ENCODE peak calls at places on chromosomes 5 and 9, in eight cellular contexts. T is hypothalamus; L is psoas muscle; M is SJCRH30; F is stromal cell of bone marrow; A is nephron progenitor cell; P is activated naive CD4-positive, alpha-beta T cell; G is memory B cell. X is an unnamed sample.

GRCh38 chr9:93697352-93698139 is 121.2 kb downstream of the PHF2 start:
- DNase-seq in T (no peak), L (no peak), M (no peak), F (no peak), A (no peak), P (no peak), G (no peak), X (no peak)

GRCh38 chr5:54040773-54041172 is 269.6 kb downstream of the ARL15 start:
- DNase-seq in T (no peak), L (no peak), M (no peak), F (no peak), A (no peak), P (no peak), G (no peak), X (no peak)

GRCh38 chr9:129595323-129595741 is 25.6 kb downstream of the C9orf50 start:
- DNase-seq in T (no peak), L (no peak), M (no peak), F (no peak), A (no peak), P (no peak), G (no peak), X (no peak)

GRCh38 chr5:162801235-162801634 is 636.2 kb upstream of the CCNG1 start:
- DNase-seq in T (no peak), L (no peak), M (no peak), F (no peak), A (no peak), P (no peak), G (no peak), X (no peak)

GRCh38 chr9:135887021-135887507 is 20.3 kb downstream of the CAMSAP1 start:
- DNase-seq in T (peak), L (peak), M (peak), F (no peak), A (no peak), P (no peak), G (no peak), X (peak)

GRCh38 chr9:77563205-77563604 is 84.9 kb downstream of the GNA14 start:
- DNase-seq in T (no peak), L (no peak), M (no peak), F (peak), A (no peak), P (no peak), G (no peak), X (no peak)

GRCh38 chr5:2640717-2641116 is 110.8 kb downstream of the IRX2 start:
- DNase-seq in T (no peak), L (no peak), M (no peak), F (no peak), A (no peak), P (no peak), G (no peak), X (no peak)

GRCh38 chr5:153959134-153959957 is 79.4 kb downstream of the FAM114A2 start:
- DNase-seq in T (no peak), L (peak), M (no peak), F (no peak), A (no peak), P (no peak), G (no peak), X (no peak)

GRCh38 chr9:135051316-135052038 is 36.0 kb upstream of the OLFM1 start:
- DNase-seq in T (no peak), L (no peak), M (no peak), F (no peak), A (no peak), P (no peak), G (no peak), X (peak)

GRCh38 chr5:98774192-98775046 is 956 bp downstream of the RGMB start:
- DNase-seq in T (peak), L (peak), M (peak), F (no peak), A (peak), P (peak), G (peak), X (peak)

GRCh38 chr9:5455181-5455580 is 4.8 kb downstream of the CD274 start:
- DNase-seq in T (no peak), L (no peak), M (no peak), F (peak), A (no peak), P (no peak), G (no peak), X (no peak)

GRCh38 chr5:109805882-109806281 is 116.2 kb downstream of the MAN2A1 start:
- DNase-seq in T (no peak), L (no peak), M (no peak), F (no peak), A (peak), P (no peak), G (no peak), X (no peak)

GRCh38 chr5:115394531-115394930 is 98.1 kb upstream of the CCDC112 start:
- DNase-seq in T (no peak), L (no peak), M (no peak), F (no peak), A (no peak), P (no peak), G (no peak), X (no peak)

GRCh38 chr5:150322202-150322601 is 19.5 kb upstream of the ARSI start:
- DNase-seq in T (no peak), L (no peak), M (no peak), F (no peak), A (no peak), P (no peak), G (no peak), X (no peak)

GRCh38 chr5:172170251-172170701 is 17.7 kb downstream of the STK10 start:
- DNase-seq in T (no peak), L (no peak), M (no peak), F (no peak), A (no peak), P (no peak), G (no peak), X (no peak)

GRCh38 chr9:3863114-3863528 is 337.3 kb upstream of the RFX3 start:
- DNase-seq in T (no peak), L (no peak), M (no peak), F (peak), A (no peak), P (no peak), G (no peak), X (no peak)

GRCh38 chr9:97548819-97549540 is 47.5 kb downstream of the TMOD1 start:
- DNase-seq in T (no peak), L (no peak), M (no peak), F (no peak), A (no peak), P (no peak), G (no peak), X (no peak)

GRCh38 chr9:105290401-105290800 is 46.0 kb downstream of the SLC44A1 start:
- DNase-seq in T (no peak), L (no peak), M (no peak), F (peak), A (no peak), P (no peak), G (no peak), X (no peak)

GRCh38 chr9:89664010-89664409 is 59.2 kb downstream of the GADD45G start:
- DNase-seq in T (no peak), L (no peak), M (no peak), F (no peak), A (no peak), P (no peak), G (no peak), X (no peak)

GRCh38 chr5:173762045-173762444 is 126.1 kb upstream of the CPEB4 start:
- DNase-seq in T (no peak), L (no peak), M (no peak), F (no peak), A (no peak), P (no peak), G (no peak), X (no peak)

GRCh38 chr9:89622933-89623861 is 18.4 kb downstream of the GADD45G start:
- DNase-seq in T (no peak), L (no peak), M (peak), F (no peak), A (no peak), P (no peak), G (no peak), X (no peak)

GRCh38 chr9:110745656-110746055 is 77.1 kb downstream of the MUSK start:
- DNase-seq in T (no peak), L (peak), M (no peak), F (no peak), A (no peak), P (no peak), G (no peak), X (no peak)

GRCh38 chr5:132500931-132501628 is 10.5 kb upstream of the IRF1 start:
- DNase-seq in T (peak), L (peak), M (peak), F (no peak), A (peak), P (no peak), G (peak), X (peak)

GRCh38 chr5:14720236-14720923 is 55.9 kb downstream of the OTULIN start:
- DNase-seq in T (no peak), L (no peak), M (no peak), F (peak), A (no peak), P (no peak), G (no peak), X (no peak)

GRCh38 chr5:167305591-167306213 is 985.7 kb upstream of the WWC1 start:
- DNase-seq in T (no peak), L (no peak), M (no peak), F (no peak), A (no peak), P (no peak), G (no peak), X (no peak)

GRCh38 chr5:147743686-147744332 is 38.7 kb downstream of the JAKMIP2 start:
- DNase-seq in T (no peak), L (no peak), M (peak), F (no peak), A (no peak), P (no peak), G (no peak), X (no peak)

GRCh38 chr5:150181035-150181434 is 8.8 kb upstream of the SLC6A7 start:
- DNase-seq in T (no peak), L (no peak), M (no peak), F (no peak), A (no peak), P (no peak), G (no peak), X (no peak)

GRCh38 chr5:168114444-168115017 is 176.9 kb upstream of the WWC1 start:
- DNase-seq in T (no peak), L (no peak), M (peak), F (no peak), A (peak), P (peak), G (no peak), X (peak)

GRCh38 chr9:129505270-129505881 is 115.5 kb downstream of the C9orf50 start:
- DNase-seq in T (no peak), L (no peak), M (no peak), F (no peak), A (no peak), P (no peak), G (no peak), X (peak)

GRCh38 chr5:174607205-174607604 is 117.2 kb upstream of the MSX2 start:
- DNase-seq in T (no peak), L (no peak), M (no peak), F (no peak), A (no peak), P (no peak), G (no peak), X (no peak)

GRCh38 chr5:107012371-107012770 is 658.4 kb downstream of the EFNA5 start:
- DNase-seq in T (no peak), L (no peak), M (no peak), F (no peak), A (no peak), P (no peak), G (no peak), X (no peak)

GRCh38 chr9:96616817-96617438 is 2.7 kb downstream of the CDC14B start:
- DNase-seq in T (no peak), L (no peak), M (no peak), F (no peak), A (no peak), P (no peak), G (no peak), X (no peak)

GRCh38 chr9:105835721-105836120 is 141.4 kb downstream of the TMEM38B start:
- DNase-seq in T (no peak), L (no peak), M (no peak), F (no peak), A (no peak), P (no peak), G (no peak), X (no peak)

GRCh38 chr9:37836386-37836785 is 35.8 kb downstream of the DCAF10 start:
- DNase-seq in T (no peak), L (no peak), M (no peak), F (no peak), A (no peak), P (no peak), G (no peak), X (no peak)

GRCh38 chr5:10599113-10599512 is 35.2 kb downstream of the ANKRD33B start:
- DNase-seq in T (no peak), L (no peak), M (no peak), F (no peak), A (no peak), P (no peak), G (no peak), X (no peak)

GRCh38 chr5:167582263-167582662 is 709.2 kb upstream of the WWC1 start:
- DNase-seq in T (no peak), L (no peak), M (no peak), F (no peak), A (no peak), P (no peak), G (no peak), X (no peak)

GRCh38 chr5:1719860-1720259 is 79.8 kb downstream of the MRPL36 start:
- DNase-seq in T (no peak), L (no peak), M (no peak), F (no peak), A (no peak), P (no peak), G (no peak), X (no peak)

GRCh38 chr5:103013933-103014552 is 105.9 kb downstream of the GIN1 start:
- DNase-seq in T (no peak), L (no peak), M (no peak), F (no peak), A (no peak), P (no peak), G (no peak), X (no peak)

GRCh38 chr9:116165912-116166311 is 12.3 kb downstream of the PAPPA start:
- DNase-seq in T (no peak), L (no peak), M (no peak), F (no peak), A (no peak), P (no peak), G (no peak), X (no peak)

GRCh38 chr5:156704139-156704538 is 146.0 kb upstream of the PPP1R2B start:
- DNase-seq in T (no peak), L (no peak), M (no peak), F (no peak), A (no peak), P (no peak), G (no peak), X (no peak)

X was measured in posterior cingulate gyrus.